ENCODE peak calls at places on chromosomes 11 and 22, in nine cellular contexts. One of them, this sample, is unnamed.

GRCh38 chr22:27405672-27406388 is 395.7 kb downstream of the MN1 start:
- DNase-seq in T-helper 2 cell: no peak
- DNase-seq in stimulated activated CD4-positive, alpha-beta T cell treated with anti-CD3 and anti-CD28 coated beads, Interleukin-2, amount 100 ng/mL, for 24 hours: peak
- DNase-seq in lung: peak
- DNase-seq in NCI-H1417: no peak
- DNase-seq in neural progenitor cell: peak
- DNase-seq in IMR-90: peak
- DNase-seq in A172: peak
- DNase-seq in colonic mucosa: peak
- DNase-seq in this sample: peak

GRCh38 chr11:118088531-118088930 is 1.8 kb upstream of the SMIM35 start:
- DNase-seq in stimulated activated CD4-positive, alpha-beta T cell treated with anti-CD3 and anti-CD28 coated beads, Interleukin-2, amount 100 ng/mL, for 24 hours: no peak
- DNase-seq in T-helper 2 cell: no peak
- DNase-seq in colonic mucosa: peak
- DNase-seq in lung: no peak
- DNase-seq in A172: no peak
- DNase-seq in NCI-H1417: no peak
- DNase-seq in neural progenitor cell: no peak
- DNase-seq in IMR-90: no peak
- DNase-seq in this sample: no peak

GRCh38 chr11:119764108-119764874 is 35.3 kb upstream of the NECTIN1 start:
- DNase-seq in IMR-90: peak
- DNase-seq in colonic mucosa: no peak
- DNase-seq in stimulated activated CD4-positive, alpha-beta T cell treated with anti-CD3 and anti-CD28 coated beads, Interleukin-2, amount 100 ng/mL, for 24 hours: no peak
- DNase-seq in T-helper 2 cell: no peak
- DNase-seq in neural progenitor cell: peak
- DNase-seq in lung: peak
- DNase-seq in NCI-H1417: no peak
- DNase-seq in A172: no peak
- DNase-seq in this sample: no peak

GRCh38 chr22:23386822-23387580 is 193.1 kb downstream of the IGLL1 start:
- DNase-seq in stimulated activated CD4-positive, alpha-beta T cell treated with anti-CD3 and anti-CD28 coated beads, Interleukin-2, amount 100 ng/mL, for 24 hours: no peak
- DNase-seq in lung: no peak
- DNase-seq in NCI-H1417: no peak
- DNase-seq in T-helper 2 cell: no peak
- DNase-seq in neural progenitor cell: no peak
- DNase-seq in colonic mucosa: no peak
- DNase-seq in IMR-90: no peak
- DNase-seq in A172: no peak
- DNase-seq in this sample: no peak

GRCh38 chr11:62343822-62344609 is 6.8 kb downstream of the ASRGL1 start:
- DNase-seq in IMR-90: no peak
- DNase-seq in stimulated activated CD4-positive, alpha-beta T cell treated with anti-CD3 and anti-CD28 coated beads, Interleukin-2, amount 100 ng/mL, for 24 hours: no peak
- DNase-seq in T-helper 2 cell: no peak
- DNase-seq in A172: no peak
- DNase-seq in NCI-H1417: no peak
- DNase-seq in colonic mucosa: no peak
- DNase-seq in lung: no peak
- DNase-seq in neural progenitor cell: no peak
- DNase-seq in this sample: no peak

GRCh38 chr11:1072116-1072820 is 2.4 kb upstream of the MUC2 start:
- DNase-seq in NCI-H1417: peak
- DNase-seq in IMR-90: peak
- DNase-seq in A172: peak
- DNase-seq in neural progenitor cell: no peak
- DNase-seq in stimulated activated CD4-positive, alpha-beta T cell treated with anti-CD3 and anti-CD28 coated beads, Interleukin-2, amount 100 ng/mL, for 24 hours: no peak
- DNase-seq in lung: no peak
- DNase-seq in colonic mucosa: no peak
- DNase-seq in T-helper 2 cell: peak
- DNase-seq in this sample: peak

GRCh38 chr22:43118953-43119458 is 8.5 kb downstream of the BIK start:
- DNase-seq in IMR-90: no peak
- DNase-seq in A172: no peak
- DNase-seq in NCI-H1417: no peak
- DNase-seq in stimulated activated CD4-positive, alpha-beta T cell treated with anti-CD3 and anti-CD28 coated beads, Interleukin-2, amount 100 ng/mL, for 24 hours: no peak
- DNase-seq in colonic mucosa: peak
- DNase-seq in T-helper 2 cell: no peak
- DNase-seq in lung: no peak
- DNase-seq in neural progenitor cell: no peak
- DNase-seq in this sample: peak

GRCh38 chr11:19134004-19134403 is 17.0 kb downstream of the ZDHHC13 start:
- DNase-seq in colonic mucosa: no peak
- DNase-seq in NCI-H1417: no peak
- DNase-seq in neural progenitor cell: no peak
- DNase-seq in lung: no peak
- DNase-seq in IMR-90: no peak
- DNase-seq in stimulated activated CD4-positive, alpha-beta T cell treated with anti-CD3 and anti-CD28 coated beads, Interleukin-2, amount 100 ng/mL, for 24 hours: no peak
- DNase-seq in T-helper 2 cell: no peak
- DNase-seq in A172: no peak
- DNase-seq in this sample: no peak

GRCh38 chr11:12164061-12165014 is 53.9 kb downstream of the MICAL2 start:
- DNase-seq in NCI-H1417: no peak
- DNase-seq in lung: no peak
- DNase-seq in IMR-90: peak
- DNase-seq in T-helper 2 cell: no peak
- DNase-seq in stimulated activated CD4-positive, alpha-beta T cell treated with anti-CD3 and anti-CD28 coated beads, Interleukin-2, amount 100 ng/mL, for 24 hours: no peak
- DNase-seq in neural progenitor cell: no peak
- DNase-seq in A172: peak
- DNase-seq in colonic mucosa: no peak
- DNase-seq in this sample: peak

GRCh38 chr11:1163911-1164735 is 6.4 kb downstream of the MUC5AC start:
- DNase-seq in colonic mucosa: no peak
- DNase-seq in neural progenitor cell: no peak
- DNase-seq in NCI-H1417: no peak
- DNase-seq in A172: no peak
- DNase-seq in T-helper 2 cell: no peak
- DNase-seq in IMR-90: no peak
- DNase-seq in stimulated activated CD4-positive, alpha-beta T cell treated with anti-CD3 and anti-CD28 coated beads, Interleukin-2, amount 100 ng/mL, for 24 hours: no peak
- DNase-seq in lung: no peak
- DNase-seq in this sample: no peak

GRCh38 chr11:114073506-114074381 is 14.2 kb downstream of the ZBTB16 start:
- DNase-seq in colonic mucosa: no peak
- DNase-seq in NCI-H1417: no peak
- DNase-seq in stimulated activated CD4-positive, alpha-beta T cell treated with anti-CD3 and anti-CD28 coated beads, Interleukin-2, amount 100 ng/mL, for 24 hours: no peak
- DNase-seq in neural progenitor cell: peak
- DNase-seq in IMR-90: no peak
- DNase-seq in A172: no peak
- DNase-seq in lung: no peak
- DNase-seq in T-helper 2 cell: no peak
- DNase-seq in this sample: no peak

GRCh38 chr11:100630898-100631297 is 56.2 kb upstream of the ARHGAP42 start:
- DNase-seq in colonic mucosa: no peak
- DNase-seq in NCI-H1417: no peak
- DNase-seq in IMR-90: peak
- DNase-seq in neural progenitor cell: no peak
- DNase-seq in T-helper 2 cell: no peak
- DNase-seq in stimulated activated CD4-positive, alpha-beta T cell treated with anti-CD3 and anti-CD28 coated beads, Interleukin-2, amount 100 ng/mL, for 24 hours: no peak
- DNase-seq in A172: no peak
- DNase-seq in lung: no peak
- DNase-seq in this sample: no peak

GRCh38 chr11:126896025-126896424 is 104.5 kb downstream of the KIRREL3 start:
- DNase-seq in stimulated activated CD4-positive, alpha-beta T cell treated with anti-CD3 and anti-CD28 coated beads, Interleukin-2, amount 100 ng/mL, for 24 hours: no peak
- DNase-seq in lung: no peak
- DNase-seq in A172: no peak
- DNase-seq in neural progenitor cell: no peak
- DNase-seq in T-helper 2 cell: no peak
- DNase-seq in colonic mucosa: no peak
- DNase-seq in IMR-90: no peak
- DNase-seq in NCI-H1417: no peak
- DNase-seq in this sample: no peak

GRCh38 chr11:26608507-26609146 is 36.6 kb upstream of the MUC15 start:
- DNase-seq in stimulated activated CD4-positive, alpha-beta T cell treated with anti-CD3 and anti-CD28 coated beads, Interleukin-2, amount 100 ng/mL, for 24 hours: no peak
- DNase-seq in lung: no peak
- DNase-seq in IMR-90: no peak
- DNase-seq in colonic mucosa: no peak
- DNase-seq in A172: no peak
- DNase-seq in NCI-H1417: no peak
- DNase-seq in T-helper 2 cell: no peak
- DNase-seq in neural progenitor cell: peak
- DNase-seq in this sample: no peak

GRCh38 chr11:128800871-128801417 is 66.2 kb downstream of the KCNJ1 start:
- DNase-seq in IMR-90: no peak
- DNase-seq in lung: no peak
- DNase-seq in T-helper 2 cell: no peak
- DNase-seq in colonic mucosa: no peak
- DNase-seq in NCI-H1417: no peak
- DNase-seq in A172: no peak
- DNase-seq in neural progenitor cell: no peak
- DNase-seq in stimulated activated CD4-positive, alpha-beta T cell treated with anti-CD3 and anti-CD28 coated beads, Interleukin-2, amount 100 ng/mL, for 24 hours: no peak
- DNase-seq in this sample: no peak

GRCh38 chr11:129247129-129247528 is 55.0 kb upstream of the ARHGAP32 start:
- DNase-seq in T-helper 2 cell: no peak
- DNase-seq in lung: no peak
- DNase-seq in neural progenitor cell: no peak
- DNase-seq in colonic mucosa: no peak
- DNase-seq in A172: peak
- DNase-seq in IMR-90: peak
- DNase-seq in NCI-H1417: no peak
- DNase-seq in stimulated activated CD4-positive, alpha-beta T cell treated with anti-CD3 and anti-CD28 coated beads, Interleukin-2, amount 100 ng/mL, for 24 hours: no peak
- DNase-seq in this sample: no peak

GRCh38 chr11:61055776-61056175 is 46.5 kb upstream of the CD5 start:
- DNase-seq in A172: no peak
- DNase-seq in stimulated activated CD4-positive, alpha-beta T cell treated with anti-CD3 and anti-CD28 coated beads, Interleukin-2, amount 100 ng/mL, for 24 hours: no peak
- DNase-seq in lung: no peak
- DNase-seq in neural progenitor cell: no peak
- DNase-seq in T-helper 2 cell: no peak
- DNase-seq in IMR-90: no peak
- DNase-seq in NCI-H1417: no peak
- DNase-seq in colonic mucosa: no peak
- DNase-seq in this sample: no peak

GRCh38 chr11:66857927-66858185 is 992 bp downstream of the LRFN4 start:
- DNase-seq in neural progenitor cell: no peak
- DNase-seq in A172: no peak
- DNase-seq in lung: no peak
- DNase-seq in NCI-H1417: no peak
- DNase-seq in colonic mucosa: no peak
- DNase-seq in stimulated activated CD4-positive, alpha-beta T cell treated with anti-CD3 and anti-CD28 coated beads, Interleukin-2, amount 100 ng/mL, for 24 hours: no peak
- DNase-seq in IMR-90: no peak
- DNase-seq in T-helper 2 cell: no peak
- DNase-seq in this sample: no peak

GRCh38 chr11:75474878-75475766 is 42.1 kb upstream of the KLHL35 start:
- DNase-seq in T-helper 2 cell: no peak
- DNase-seq in neural progenitor cell: peak
- DNase-seq in lung: no peak
- DNase-seq in NCI-H1417: peak
- DNase-seq in A172: peak
- DNase-seq in stimulated activated CD4-positive, alpha-beta T cell treated with anti-CD3 and anti-CD28 coated beads, Interleukin-2, amount 100 ng/mL, for 24 hours: peak
- DNase-seq in colonic mucosa: peak
- DNase-seq in IMR-90: peak
- DNase-seq in this sample: peak

GRCh38 chr11:61021661-61022212 is 50.3 kb downstream of the CD6 start:
- DNase-seq in stimulated activated CD4-positive, alpha-beta T cell treated with anti-CD3 and anti-CD28 coated beads, Interleukin-2, amount 100 ng/mL, for 24 hours: peak
- DNase-seq in colonic mucosa: peak
- DNase-seq in NCI-H1417: no peak
- DNase-seq in lung: no peak
- DNase-seq in neural progenitor cell: peak
- DNase-seq in T-helper 2 cell: peak
- DNase-seq in A172: no peak
- DNase-seq in IMR-90: no peak
- DNase-seq in this sample: no peak

GRCh38 chr11:82719316-82719715 is 14.3 kb downstream of the FAM181B start:
- DNase-seq in lung: no peak
- DNase-seq in stimulated activated CD4-positive, alpha-beta T cell treated with anti-CD3 and anti-CD28 coated beads, Interleukin-2, amount 100 ng/mL, for 24 hours: no peak
- DNase-seq in NCI-H1417: no peak
- DNase-seq in A172: no peak
- DNase-seq in IMR-90: no peak
- DNase-seq in T-helper 2 cell: no peak
- DNase-seq in colonic mucosa: no peak
- DNase-seq in neural progenitor cell: peak
- DNase-seq in this sample: no peak

GRCh38 chr11:67060111-67060522 is 3.5 kb downstream of the RHOD start:
- DNase-seq in T-helper 2 cell: no peak
- DNase-seq in IMR-90: peak
- DNase-seq in neural progenitor cell: no peak
- DNase-seq in colonic mucosa: no peak
- DNase-seq in lung: no peak
- DNase-seq in stimulated activated CD4-positive, alpha-beta T cell treated with anti-CD3 and anti-CD28 coated beads, Interleukin-2, amount 100 ng/mL, for 24 hours: no peak
- DNase-seq in A172: peak
- DNase-seq in NCI-H1417: no peak
- DNase-seq in this sample: no peak

GRCh38 chr11:12629601-12630313 is 44.5 kb upstream of the TEAD1 start:
- DNase-seq in stimulated activated CD4-positive, alpha-beta T cell treated with anti-CD3 and anti-CD28 coated beads, Interleukin-2, amount 100 ng/mL, for 24 hours: no peak
- DNase-seq in NCI-H1417: no peak
- DNase-seq in IMR-90: peak
- DNase-seq in A172: no peak
- DNase-seq in neural progenitor cell: no peak
- DNase-seq in lung: no peak
- DNase-seq in T-helper 2 cell: no peak
- DNase-seq in colonic mucosa: no peak
- DNase-seq in this sample: peak

GRCh38 chr22:20807315-20807752 is 33.4 kb downstream of the SERPIND1 start:
- DNase-seq in lung: no peak
- DNase-seq in IMR-90: peak
- DNase-seq in colonic mucosa: no peak
- DNase-seq in A172: peak
- DNase-seq in NCI-H1417: no peak
- DNase-seq in T-helper 2 cell: no peak
- DNase-seq in stimulated activated CD4-positive, alpha-beta T cell treated with anti-CD3 and anti-CD28 coated beads, Interleukin-2, amount 100 ng/mL, for 24 hours: no peak
- DNase-seq in neural progenitor cell: no peak
- DNase-seq in this sample: peak

GRCh38 chr11:120180571-120181445 is 30.0 kb upstream of the OAF start:
- DNase-seq in A172: peak
- DNase-seq in stimulated activated CD4-positive, alpha-beta T cell treated with anti-CD3 and anti-CD28 coated beads, Interleukin-2, amount 100 ng/mL, for 24 hours: no peak
- DNase-seq in T-helper 2 cell: no peak
- DNase-seq in colonic mucosa: peak
- DNase-seq in IMR-90: peak
- DNase-seq in neural progenitor cell: peak
- DNase-seq in lung: peak
- DNase-seq in NCI-H1417: no peak
- DNase-seq in this sample: peak

GRCh38 chr11:77547047-77547836 is 42.5 kb upstream of the AQP11 start:
- DNase-seq in NCI-H1417: no peak
- DNase-seq in IMR-90: no peak
- DNase-seq in lung: no peak
- DNase-seq in neural progenitor cell: no peak
- DNase-seq in colonic mucosa: no peak
- DNase-seq in stimulated activated CD4-positive, alpha-beta T cell treated with anti-CD3 and anti-CD28 coated beads, Interleukin-2, amount 100 ng/mL, for 24 hours: no peak
- DNase-seq in A172: no peak
- DNase-seq in T-helper 2 cell: no peak
- DNase-seq in this sample: no peak

GRCh38 chr11:88039512-88040496 is 135.4 kb downstream of the RAB38 start:
- DNase-seq in lung: no peak
- DNase-seq in stimulated activated CD4-positive, alpha-beta T cell treated with anti-CD3 and anti-CD28 coated beads, Interleukin-2, amount 100 ng/mL, for 24 hours: no peak
- DNase-seq in A172: no peak
- DNase-seq in colonic mucosa: no peak
- DNase-seq in IMR-90: no peak
- DNase-seq in neural progenitor cell: no peak
- DNase-seq in NCI-H1417: no peak
- DNase-seq in T-helper 2 cell: no peak
- DNase-seq in this sample: peak

GRCh38 chr11:2776351-2777061 is 76.7 kb upstream of the KCNQ1OT1 start:
- DNase-seq in A172: no peak
- DNase-seq in colonic mucosa: peak
- DNase-seq in stimulated activated CD4-positive, alpha-beta T cell treated with anti-CD3 and anti-CD28 coated beads, Interleukin-2, amount 100 ng/mL, for 24 hours: no peak
- DNase-seq in IMR-90: no peak
- DNase-seq in NCI-H1417: no peak
- DNase-seq in T-helper 2 cell: peak
- DNase-seq in neural progenitor cell: no peak
- DNase-seq in lung: peak
- DNase-seq in this sample: no peak

GRCh38 chr11:128530119-128531091 is 57.0 kb downstream of the ETS1 start:
- DNase-seq in stimulated activated CD4-positive, alpha-beta T cell treated with anti-CD3 and anti-CD28 coated beads, Interleukin-2, amount 100 ng/mL, for 24 hours: no peak
- DNase-seq in neural progenitor cell: no peak
- DNase-seq in A172: peak
- DNase-seq in IMR-90: peak
- DNase-seq in lung: no peak
- DNase-seq in colonic mucosa: no peak
- DNase-seq in T-helper 2 cell: no peak
- DNase-seq in NCI-H1417: no peak
- DNase-seq in this sample: peak

GRCh38 chr11:45470151-45471001 is 184.2 kb upstream of the SYT13 start:
- DNase-seq in colonic mucosa: no peak
- DNase-seq in lung: no peak
- DNase-seq in neural progenitor cell: no peak
- DNase-seq in T-helper 2 cell: no peak
- DNase-seq in A172: no peak
- DNase-seq in stimulated activated CD4-positive, alpha-beta T cell treated with anti-CD3 and anti-CD28 coated beads, Interleukin-2, amount 100 ng/mL, for 24 hours: no peak
- DNase-seq in IMR-90: no peak
- DNase-seq in NCI-H1417: no peak
- DNase-seq in this sample: peak

GRCh38 chr11:7578276-7578955 is 64.6 kb downstream of the PPFIBP2 start:
- DNase-seq in IMR-90: no peak
- DNase-seq in stimulated activated CD4-positive, alpha-beta T cell treated with anti-CD3 and anti-CD28 coated beads, Interleukin-2, amount 100 ng/mL, for 24 hours: no peak
- DNase-seq in T-helper 2 cell: no peak
- DNase-seq in A172: no peak
- DNase-seq in NCI-H1417: no peak
- DNase-seq in colonic mucosa: no peak
- DNase-seq in neural progenitor cell: no peak
- DNase-seq in lung: no peak
- DNase-seq in this sample: no peak

This sample was measured in cardiac fibroblast.